ENCODE peak calls at places on chromosome 16, in five cellular contexts. Q, L, F, S and B are unnamed samples.

GRCh38 chr16:51237861-51238378 is 86.8 kb upstream of the SALL1 start:
- DNase-seq in Q (no peak), L (no peak), F (no peak), S (no peak), B (no peak)

GRCh38 chr16:50037791-50038190 is 12.8 kb downstream of the CNEP1R1 start:
- DNase-seq in Q (no peak), L (no peak), F (peak; percentile 8), S (no peak), B (no peak)

GRCh38 chr16:20674684-20675487 is 22.6 kb downstream of the ACSM1 start:
- DNase-seq in Q (no peak), L (no peak), F (no peak), S (no peak), B (no peak)

GRCh38 chr16:25219070-25219737 is 2.5 kb downstream of the AQP8 start:
- DNase-seq in Q (no peak), L (no peak), F (no peak), S (no peak), B (no peak)

GRCh38 chr16:354286-354881 is 1.9 kb upstream of the AXIN1 start:
- DNase-seq in Q (no peak), L (no peak), F (no peak), S (no peak), B (no peak)

GRCh38 chr16:85465328-85466307 is 147.5 kb upstream of the GSE1 start:
- DNase-seq in Q (peak; percentile 78), L (peak; percentile 87), F (no peak), S (no peak), B (no peak)

GRCh38 chr16:450385-450784 is 24.9 kb downstream of the RAB11FIP3 start:
- DNase-seq in Q (no peak), L (no peak), F (no peak), S (no peak), B (no peak)

GRCh38 chr16:53955221-53955875 is 251.4 kb downstream of the FTO start:
- DNase-seq in Q (no peak), L (no peak), F (no peak), S (no peak), B (no peak)

GRCh38 chr16:21260870-21261791 is 17.0 kb downstream of the CRYM start:
- DNase-seq in Q (no peak), L (no peak), F (peak; percentile 37), S (no peak), B (no peak)

GRCh38 chr16:5003828-5004227 is 29.9 kb downstream of the NAGPA start:
- DNase-seq in Q (no peak), L (no peak), F (no peak), S (no peak), B (no peak)

GRCh38 chr16:72560617-72561016 is 388.7 kb upstream of the PMFBP1 start:
- DNase-seq in Q (no peak), L (no peak), F (peak; percentile 10), S (no peak), B (no peak)

GRCh38 chr16:1592446-1592845 is 19.4 kb downstream of the IFT140 start:
- DNase-seq in Q (no peak), L (no peak), F (no peak), S (no peak), B (no peak)

GRCh38 chr16:48860341-48860740 is 250.4 kb upstream of the N4BP1 start:
- DNase-seq in Q (no peak), L (no peak), F (no peak), S (no peak), B (no peak)
- H3K4me1 ChIP-seq in Q (no peaks in the 10 kb centered on the region), L (no peaks in the 10 kb centered on the region), F (no peaks in the 10 kb centered on the region), S (no peaks in the 10 kb centered on the region), B (no peaks in the 10 kb centered on the region)

GRCh38 chr16:88846088-88846487 is 10.7 kb downstream of the GALNS start:
- DNase-seq in Q (no peak), L (no peak), F (no peak), S (no peak), B (no peak)
- H3K27ac ChIP-seq in Q (no peak overlapping the region), L (no peak overlapping the region), F (no peak overlapping the region), S (no peak overlapping the region), B (no peak overlapping the region)

GRCh38 chr16:67845291-67846062 is 1.3 kb upstream of the NUTF2 start:
- DNase-seq in Q (no peak), L (no peak), F (peak; percentile 33), S (no peak), B (no peak)
- H3K4me1 ChIP-seq in Q (peaks cover 31% of the 10 kb centered on the region), L (peaks cover 76% of the 10 kb centered on the region), F (peaks cover 29% of the 10 kb centered on the region), S (peaks cover 23% of the 10 kb centered on the region), B (peaks cover 48% of the 10 kb centered on the region)

DNA sequence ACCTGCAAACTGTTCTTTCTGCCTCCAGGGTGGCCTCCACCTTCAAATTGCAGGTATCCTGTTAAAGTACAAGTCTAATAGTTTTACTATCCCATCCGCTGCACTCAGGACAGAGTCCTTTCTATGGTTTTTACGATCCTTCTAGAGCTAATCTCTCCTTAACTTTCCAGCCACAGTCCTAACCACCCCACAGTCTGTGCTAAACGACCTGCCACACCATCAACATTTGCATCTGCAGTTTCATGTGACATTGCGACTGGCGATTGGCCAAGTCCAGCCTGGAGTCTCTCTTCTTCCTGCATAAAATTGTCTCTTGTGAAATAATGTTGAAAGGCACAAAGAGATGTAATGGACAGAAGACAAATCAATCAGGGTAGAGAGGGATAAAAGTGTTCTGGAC is 5.9 kb downstream of the ATP6V0D1 start:
- DNase-seq in Q (no peak), L (no peak), F (no peak), S (no peak), B (no peak)
- H3K27ac ChIP-seq in Q (no peak overlapping the region), L (no peak overlapping the region), F (no peak overlapping the region), S (no peak overlapping the region), B (no peak overlapping the region)